ENCODE peak calls at places on chromosomes 7 and 10, in six cellular contexts. One of them, this sample, is unnamed.
A peak's percentile ranks its signal among the peaks of the same experiment; 100 is the strongest.

GRCh38 chr7:87316097-87316700 is 29.3 kb upstream of the CROT start:
- DNase-seq in prostate gland: no peak
- DNase-seq in HCT116: no peak
- DNase-seq in sigmoid colon: no peak
- DNase-seq in stomach: no peak
- DNase-seq in GM12878: peak; percentile 47
- DNase-seq in this sample: no peak

GRCh38 chr7:28747854-28748253 is 210.3 kb downstream of the TRIL start:
- DNase-seq in prostate gland: no peak
- DNase-seq in HCT116: no peak
- DNase-seq in sigmoid colon: no peak
- DNase-seq in stomach: no peak
- DNase-seq in GM12878: no peak
- DNase-seq in this sample: no peak

GRCh38 chr7:91556239-91556638 is 292.0 kb downstream of the FZD1 start:
- DNase-seq in prostate gland: no peak
- DNase-seq in HCT116: no peak
- DNase-seq in sigmoid colon: no peak
- DNase-seq in stomach: no peak
- DNase-seq in GM12878: no peak
- DNase-seq in this sample: no peak

GRCh38 chr7:66867198-66867790 is 53.7 kb upstream of the TMEM248 start:
- DNase-seq in prostate gland: no peak
- DNase-seq in HCT116: no peak
- DNase-seq in sigmoid colon: no peak
- DNase-seq in stomach: no peak
- DNase-seq in GM12878: no peak
- DNase-seq in this sample: no peak

GRCh38 chr7:88279323-88279722 is 27.4 kb downstream of the STEAP4 start:
- DNase-seq in prostate gland: no peak
- DNase-seq in HCT116: no peak
- DNase-seq in sigmoid colon: no peak
- DNase-seq in stomach: no peak
- DNase-seq in GM12878: no peak
- DNase-seq in this sample: no peak

GRCh38 chr10:70474780-70475179 is 3.8 kb upstream of the PALD1 start:
- DNase-seq in prostate gland: no peak
- DNase-seq in HCT116: no peak
- DNase-seq in sigmoid colon: no peak
- DNase-seq in stomach: no peak
- DNase-seq in GM12878: no peak
- DNase-seq in this sample: no peak

GRCh38 chr10:44724415-44725174 is 186.5 kb upstream of the TMEM72 start:
- DNase-seq in prostate gland: no peak
- DNase-seq in HCT116: no peak
- DNase-seq in sigmoid colon: no peak
- DNase-seq in stomach: no peak
- DNase-seq in GM12878: peak; percentile 17
- DNase-seq in this sample: no peak

GRCh38 chr7:149773446-149774236 is at the start of gene ZNF467:
- DNase-seq in prostate gland: peak; percentile 62
- DNase-seq in HCT116: no peak
- DNase-seq in sigmoid colon: peak; percentile 90
- DNase-seq in stomach: peak; percentile 78
- DNase-seq in GM12878: no peak
- DNase-seq in this sample: peak; percentile 93

GRCh38 chr10:49187044-49187484 is 1.1 kb downstream of the TMEM273 start:
- DNase-seq in prostate gland: no peak
- DNase-seq in HCT116: no peak
- DNase-seq in sigmoid colon: no peak
- DNase-seq in stomach: peak; percentile 24
- DNase-seq in GM12878: no peak
- DNase-seq in this sample: peak; percentile 76

GRCh38 chr10:119737827-119738226 is 12.0 kb downstream of the INPP5F start:
- DNase-seq in prostate gland: no peak
- DNase-seq in HCT116: peak; percentile 86
- DNase-seq in sigmoid colon: no peak
- DNase-seq in stomach: no peak
- DNase-seq in GM12878: no peak
- DNase-seq in this sample: no peak

GRCh38 chr7:116738378-116738777 is 66.4 kb downstream of the MET start:
- DNase-seq in prostate gland: no peak
- DNase-seq in HCT116: no peak
- DNase-seq in sigmoid colon: no peak
- DNase-seq in stomach: no peak
- DNase-seq in GM12878: no peak
- DNase-seq in this sample: no peak

GRCh38 chr7:116736927-116737715 is 65.1 kb downstream of the MET start:
- DNase-seq in prostate gland: no peak
- DNase-seq in HCT116: no peak
- DNase-seq in sigmoid colon: no peak
- DNase-seq in stomach: no peak
- DNase-seq in GM12878: no peak
- DNase-seq in this sample: no peak

GRCh38 chr7:116740758-116741462 is 68.9 kb downstream of the MET start:
- DNase-seq in prostate gland: no peak
- DNase-seq in HCT116: no peak
- DNase-seq in sigmoid colon: no peak
- DNase-seq in stomach: no peak
- DNase-seq in GM12878: no peak
- DNase-seq in this sample: no peak

GRCh38 chr7:116741625-116742316 is 69.8 kb downstream of the MET start:
- DNase-seq in prostate gland: peak; percentile 23
- DNase-seq in HCT116: no peak
- DNase-seq in sigmoid colon: no peak
- DNase-seq in stomach: no peak
- DNase-seq in GM12878: no peak
- DNase-seq in this sample: no peak
- H3K27ac ChIP-seq in prostate gland: no peak overlapping the region
- H3K27ac ChIP-seq in HCT116: no peak overlapping the region
- H3K27ac ChIP-seq in sigmoid colon: no peak overlapping the region
- H3K27ac ChIP-seq in stomach: no peak overlapping the region
- H3K27ac ChIP-seq in GM12878: no peak overlapping the region
- H3K27ac ChIP-seq in this sample: no peak overlapping the region

GRCh38 chr7:43757073-43757720 is 1.3 kb upstream of the BLVRA start:
- DNase-seq in prostate gland: no peak
- DNase-seq in HCT116: no peak
- DNase-seq in sigmoid colon: no peak
- DNase-seq in stomach: no peak
- DNase-seq in GM12878: no peak
- DNase-seq in this sample: no peak
- TF ChIP-seq POLR2A in prostate gland: no peak
- TF ChIP-seq POLR2A in HCT116: no peak
- TF ChIP-seq POLR2A in sigmoid colon: no peak
- TF ChIP-seq POLR2A in stomach: no peak
- TF ChIP-seq POLR2A in GM12878: no peak
- TF ChIP-seq POLR2A in this sample: no peak

GRCh38 chr10:32114500-32114899 is 58.3 kb upstream of the KIF5B start:
- DNase-seq in prostate gland: peak; percentile 36
- DNase-seq in HCT116: no peak
- DNase-seq in sigmoid colon: no peak
- DNase-seq in stomach: no peak
- DNase-seq in GM12878: no peak
- DNase-seq in this sample: no peak
- TF ChIP-seq POLR2AphosphoS5 in prostate gland: peak; percentile 86
- TF ChIP-seq POLR2AphosphoS5 in HCT116: no peak
- TF ChIP-seq POLR2AphosphoS5 in sigmoid colon: no peak
- TF ChIP-seq POLR2AphosphoS5 in stomach: no peak
- TF ChIP-seq POLR2AphosphoS5 in GM12878: no peak
- TF ChIP-seq POLR2AphosphoS5 in this sample: no peak

DNA sequence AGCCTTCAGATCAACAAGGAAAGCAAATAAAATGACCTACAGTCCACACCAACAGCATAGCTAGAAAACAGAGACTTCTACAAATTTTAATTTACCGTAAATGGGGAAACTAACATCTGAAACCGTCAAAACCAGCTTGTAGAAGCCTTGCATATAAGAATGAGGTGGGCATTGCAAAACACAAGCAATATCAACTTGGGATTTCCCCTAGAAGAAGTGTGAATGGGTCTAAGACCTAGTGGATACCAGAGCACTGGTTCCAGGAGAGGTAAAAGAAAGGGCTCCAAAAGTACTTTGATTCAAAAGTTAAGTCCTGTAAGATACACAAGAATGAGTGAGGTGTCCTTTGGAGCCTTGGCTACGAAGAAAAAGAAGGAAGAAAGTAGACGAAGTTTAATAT is 18.7 kb downstream of the RTKN2 start:
- DNase-seq in prostate gland: no peak
- DNase-seq in HCT116: no peak
- DNase-seq in sigmoid colon: no peak
- DNase-seq in stomach: no peak
- DNase-seq in GM12878: no peak
- DNase-seq in this sample: no peak
- H3K27ac ChIP-seq in prostate gland: no peak overlapping the region
- H3K27ac ChIP-seq in HCT116: no peak overlapping the region
- H3K27ac ChIP-seq in sigmoid colon: no peak overlapping the region
- H3K27ac ChIP-seq in stomach: no peak overlapping the region
- H3K27ac ChIP-seq in GM12878: no peak overlapping the region
- H3K27ac ChIP-seq in this sample: no peak overlapping the region

DNA sequence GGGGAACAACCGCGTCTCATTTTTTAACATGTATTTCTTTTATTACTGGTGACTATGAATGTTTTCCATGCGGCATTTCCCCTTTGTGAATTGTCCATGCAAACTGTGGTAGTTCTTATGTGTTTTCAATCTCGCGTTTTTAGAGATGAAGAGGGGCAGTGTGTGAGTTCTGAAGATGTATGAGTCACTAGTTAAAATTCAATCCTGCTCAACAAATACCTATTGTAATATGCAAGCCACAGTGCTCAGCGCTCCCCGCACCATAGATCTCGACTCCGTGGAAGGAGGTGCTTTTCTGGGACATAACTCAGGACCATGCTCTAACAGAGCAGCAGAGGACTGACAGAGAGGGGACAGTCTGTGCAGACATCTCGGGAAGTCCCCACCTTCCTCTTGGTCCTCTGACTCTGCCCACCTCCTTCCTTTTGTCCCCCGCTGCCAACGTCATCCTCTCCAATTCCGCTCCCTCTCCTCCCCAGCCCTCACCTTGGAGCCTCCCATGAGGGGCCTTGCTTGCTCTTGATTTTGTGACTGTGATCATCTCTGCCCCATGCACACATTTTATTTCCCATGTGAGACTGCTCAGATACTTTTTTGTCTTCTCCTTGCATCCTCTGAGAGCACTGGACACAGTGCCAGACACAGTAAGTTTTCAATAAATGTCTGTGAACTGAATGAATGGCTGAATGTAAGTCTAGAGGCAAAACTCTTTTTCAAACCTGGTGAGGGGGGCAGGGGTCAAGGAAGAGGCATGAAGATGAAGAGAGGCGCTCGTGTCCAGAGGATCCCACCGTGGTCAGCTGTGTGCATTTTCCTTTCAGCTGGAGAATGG is 42.7 kb upstream of the PLEKHA1 start:
- DNase-seq in prostate gland: no peak
- DNase-seq in HCT116: no peak
- DNase-seq in sigmoid colon: no peak
- DNase-seq in stomach: no peak
- DNase-seq in GM12878: no peak
- DNase-seq in this sample: no peak
- TF ChIP-seq POLR2A in prostate gland: no peak
- TF ChIP-seq POLR2A in HCT116: no peak
- TF ChIP-seq POLR2A in sigmoid colon: no peak
- TF ChIP-seq POLR2A in stomach: no peak
- TF ChIP-seq POLR2A in GM12878: no peak
- TF ChIP-seq POLR2A in this sample: no peak

This sample was measured in spleen.